ENCODE peak calls at places on chromosome X, in seven cellular contexts. J is substantia nigra; N is endodermal cell; E is Jurkat, Clone E6-1; A is SHP77; O is stimulated activated CD4-positive, alpha-beta T cell treated with anti-CD3 and anti-CD28 coated beads, Interleukin-2, amount 100 ng/mL, for 24 hours; H is NCI-H748 treated with DMSO at 0.1 percent for 48 hours. F is an unnamed sample.

GRCh38 chrX:54178100-54178940 is 4.7 kb downstream of the FAM120C start:
- DNase-seq in J (no peak), N (no peak), E (no peak), A (no peak), O (no peak), H (no peak), F (no peak)

GRCh38 chrX:46404774-46405173 is 140.4 kb downstream of the ZNF674 start:
- DNase-seq in J (no peak), N (no peak), E (no peak), A (no peak), O (no peak), H (no peak), F (no peak)

GRCh38 chrX:125394449-125394848 is 74.8 kb downstream of the TEX13C start:
- DNase-seq in J (no peak), N (peak), E (no peak), A (no peak), O (no peak), H (no peak), F (no peak)

GRCh38 chrX:118116308-118117068 is at the start of gene KLHL13:
- DNase-seq in J (peak), N (peak), E (no peak), A (no peak), O (peak), H (peak), F (peak)

GRCh38 chrX:13084611-13085010 is 40.2 kb upstream of the FAM9C start:
- DNase-seq in J (no peak), N (no peak), E (no peak), A (no peak), O (no peak), H (no peak), F (no peak)

GRCh38 chrX:2609431-2610238 is 81.5 kb upstream of the CD99 start:
- DNase-seq in J (no peak), N (peak), E (peak), A (no peak), O (no peak), H (no peak), F (no peak)

GRCh38 chrX:6227445-6227820 is 1.2 kb downstream of the NLGN4X start:
- DNase-seq in J (no peak), N (peak), E (no peak), A (no peak), O (no peak), H (peak), F (peak)

GRCh38 chrX:1323315-1323714 is 13.3 kb upstream of the IL3RA start:
- DNase-seq in J (no peak), N (peak), E (peak), A (peak), O (peak), H (no peak), F (no peak)

GRCh38 chrX:9539611-9540387 is 74.9 kb downstream of the TBL1X start:
- DNase-seq in J (no peak), N (no peak), E (peak), A (peak), O (no peak), H (no peak), F (no peak)

GRCh38 chrX:21996872-21997271 is 35.3 kb upstream of the PHEX start:
- DNase-seq in J (no peak), N (no peak), E (peak), A (no peak), O (no peak), H (no peak), F (no peak)

GRCh38 chrX:15451913-15452312 is 41.2 kb downstream of the PIR start:
- DNase-seq in J (no peak), N (no peak), E (no peak), A (no peak), O (no peak), H (no peak), F (no peak)

GRCh38 chrX:94751611-94752010 is 1077.6 kb downstream of the FAM133A start:
- DNase-seq in J (no peak), N (peak), E (no peak), A (no peak), O (no peak), H (no peak), F (no peak)

GRCh38 chrX:71302461-71303213 is 1.1 kb downstream of the ITGB1BP2 start:
- DNase-seq in J (no peak), N (no peak), E (no peak), A (no peak), O (no peak), H (no peak), F (no peak)

GRCh38 chrX:475926-476723 is 89.4 kb upstream of the PPP2R3B start:
- DNase-seq in J (no peak), N (peak), E (no peak), A (no peak), O (no peak), H (no peak), F (no peak)

GRCh38 chrX:44506688-44507087 is 36.0 kb downstream of the FUNDC1 start:
- DNase-seq in J (no peak), N (no peak), E (no peak), A (no peak), O (no peak), H (no peak), F (no peak)

GRCh38 chrX:68708503-68709290 is 61.2 kb downstream of the STARD8 start:
- DNase-seq in J (no peak), N (peak), E (no peak), A (no peak), O (no peak), H (no peak), F (no peak)

GRCh38 chrX:39895228-39896110 is 202.3 kb downstream of the BCOR start:
- DNase-seq in J (no peak), N (no peak), E (no peak), A (peak), O (no peak), H (peak), F (no peak)

GRCh38 chrX:150569155-150569477 is 695 bp downstream of the MTM1 start:
- DNase-seq in J (no peak), N (no peak), E (no peak), A (no peak), O (peak), H (no peak), F (no peak)

GRCh38 chrX:66200855-66201795 is 37.1 kb downstream of the HEPH start:
- DNase-seq in J (no peak), N (no peak), E (peak), A (no peak), O (no peak), H (no peak), F (no peak)

GRCh38 chrX:133968109-133968508 is 17.3 kb downstream of the GPC3 start:
- DNase-seq in J (no peak), N (no peak), E (no peak), A (no peak), O (no peak), H (no peak), F (no peak)

GRCh38 chrX:24298191-24298590 is 15.7 kb downstream of the SUPT20HL2 start:
- DNase-seq in J (no peak), N (peak), E (no peak), A (peak), O (no peak), H (no peak), F (no peak)

GRCh38 chrX:130443883-130444282 is 42.1 kb downstream of the RBMX2 start:
- DNase-seq in J (no peak), N (no peak), E (no peak), A (no peak), O (no peak), H (no peak), F (no peak)

GRCh38 chrX:79413009-79413408 is 45.9 kb upstream of the ITM2A start:
- DNase-seq in J (no peak), N (no peak), E (peak), A (peak), O (no peak), H (no peak), F (no peak)

GRCh38 chrX:105462191-105462590 is 241.7 kb upstream of the TEX13A start:
- DNase-seq in J (no peak), N (no peak), E (no peak), A (no peak), O (no peak), H (no peak), F (no peak)

GRCh38 chrX:135295238-135295943 is 13.9 kb upstream of the ETDC start:
- DNase-seq in J (peak), N (peak), E (no peak), A (no peak), O (peak), H (peak), F (peak)

GRCh38 chrX:2600564-2600963 is 90.5 kb upstream of the CD99 start:
- DNase-seq in J (no peak), N (no peak), E (no peak), A (no peak), O (no peak), H (no peak), F (no peak)

GRCh38 chrX:124028177-124028576 is 66.7 kb downstream of the STAG2 start:
- DNase-seq in J (no peak), N (no peak), E (no peak), A (no peak), O (no peak), H (no peak), F (no peak)

GRCh38 chrX:107713205-107714195 is 62.1 kb downstream of the TSC22D3 start:
- DNase-seq in J (no peak), N (peak), E (no peak), A (no peak), O (no peak), H (no peak), F (no peak)

F was measured in posterior cingulate gyrus.